ENCODE peak calls at places on chromosomes 4 and X, in five cellular contexts. P is fibroblast of lung, L is endodermal cell, Y is ascending aorta, I is small intestine. F is an unnamed sample.

GRCh38 chrX:46311581-46312120 is 233.6 kb downstream of the ZNF674 start:
- DNase-seq in Y (no peak), L (no peak), I (no peak), P (peak; percentile 25), F (no peak)

GRCh38 chr4:84530449-84530848 is 31.4 kb upstream of the NKX6-1 start:
- DNase-seq in I (no peak), P (peak; percentile 14), L (no peak), Y (no peak), F (no peak)

GRCh38 chr4:164337219-164337944 is 416.5 kb upstream of the SMIM31 start:
- DNase-seq in P (no peak), Y (no peak), L (no peak), I (no peak), F (no peak)

GRCh38 chr4:7291372-7292135 is 99.2 kb downstream of the SORCS2 start:
- DNase-seq in Y (no peak), L (no peak), P (peak; percentile 70), I (no peak), F (no peak)

GRCh38 chr4:55722132-55722531 is 86.0 kb upstream of the NMU start:
- DNase-seq in I (peak; percentile 37), Y (no peak), P (no peak), L (no peak), F (no peak)

GRCh38 chr4:78885598-78885997 is 53.6 kb downstream of the PAQR3 start:
- DNase-seq in Y (no peak), I (no peak), L (no peak), P (peak; percentile 64), F (no peak)

GRCh38 chr4:83535520-83535944 is 376 bp upstream of the GPAT3 start:
- DNase-seq in L (peak; percentile 82), Y (no peak), I (peak; percentile 83), P (peak; percentile 72), F (no peak)

GRCh38 chr4:88610771-88611170 is 18.5 kb downstream of the HERC3 start:
- DNase-seq in L (no peak), P (peak; percentile 90), Y (peak; percentile 38), I (no peak), F (no peak)

GRCh38 chr4:47801481-47802002 is 36.3 kb downstream of the CORIN start:
- DNase-seq in L (no peak), I (no peak), P (no peak), Y (no peak), F (no peak)

GRCh38 chrX:15663439-15663838 is 1.2 kb downstream of the CLTRN start:
- DNase-seq in L (no peak), Y (no peak), P (no peak), I (no peak), F (no peak)

GRCh38 chrX:43655961-43656494 is at the start of gene MAOA:
- DNase-seq in I (peak; percentile 85), Y (peak; percentile 64), P (no peak), L (peak; percentile 80), F (peak; percentile 34)

GRCh38 chr4:123621072-123621705 is 224.6 kb downstream of the SPRY1 start:
- DNase-seq in P (peak; percentile 87), I (no peak), L (no peak), Y (no peak), F (no peak)

GRCh38 chrX:17944833-17945497 is 83.9 kb upstream of the RAI2 start:
- DNase-seq in Y (no peak), I (no peak), P (no peak), L (no peak), F (no peak)

DNA sequence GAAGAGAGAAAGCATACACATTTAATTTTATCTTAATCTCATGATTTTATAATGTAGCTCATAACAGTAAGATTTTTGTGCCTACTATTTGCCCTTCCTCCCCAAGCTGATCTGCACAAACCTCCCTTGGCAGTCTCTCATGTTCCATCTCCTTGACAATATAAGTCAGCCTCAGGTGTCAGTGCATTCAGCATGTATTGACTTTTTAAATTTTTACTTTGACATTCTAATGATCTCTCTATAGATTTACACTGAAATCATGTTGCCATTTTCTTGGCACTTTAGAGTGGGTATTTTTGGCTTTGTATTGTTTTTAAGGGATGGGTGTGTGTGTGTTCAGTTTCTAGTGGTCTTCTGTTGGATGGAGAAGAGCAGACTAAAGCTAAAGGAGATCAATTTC is 505.3 kb upstream of the CPEB2 start:
- DNase-seq in I (no peak), L (no peak), P (no peak), Y (no peak), F (no peak)
- H3K9me3 ChIP-seq in I (no peaks in the 10 kb centered on the region), L (no peaks in the 10 kb centered on the region), P (no peaks in the 10 kb centered on the region), Y (no peaks in the 10 kb centered on the region), F (no peaks in the 10 kb centered on the region)

GRCh38 chrX:153649178-153649914 is 2.3 kb downstream of the DUSP9 start:
- DNase-seq in Y (no peak), I (peak; percentile 18), L (peak; percentile 86), P (no peak), F (peak; percentile 22)

GRCh38 chrX:153651540-153652079 is 4.6 kb downstream of the DUSP9 start:
- DNase-seq in I (peak; percentile 8), Y (no peak), L (peak; percentile 67), P (no peak), F (no peak)

GRCh38 chrX:153648358-153649177 is 1.6 kb downstream of the DUSP9 start:
- DNase-seq in Y (no peak), L (peak; percentile 29), P (no peak), I (no peak), F (no peak)

GRCh38 chrX:153649915-153650782 is 3.1 kb downstream of the DUSP9 start:
- DNase-seq in P (no peak), I (no peak), L (peak; percentile 45), Y (no peak), F (no peak)

GRCh38 chrX:153650959-153651358 is 4.0 kb downstream of the DUSP9 start:
- DNase-seq in Y (no peak), P (no peak), L (peak; percentile 23), I (no peak), F (no peak)
- H3K9me3 ChIP-seq in Y (no peaks in the 10 kb centered on the region), P (no peaks in the 10 kb centered on the region), L (no peaks in the 10 kb centered on the region), I (no peaks in the 10 kb centered on the region), F (no peaks in the 10 kb centered on the region)

GRCh38 chr4:173520921-173521473 is 9.0 kb downstream of the HAND2 start:
- DNase-seq in L (no peak), Y (no peak), P (no peak), I (no peak), F (no peak)

GRCh38 chr4:173518419-173519102 is 11.5 kb downstream of the HAND2 start:
- DNase-seq in Y (no peak), P (no peak), I (no peak), L (peak; percentile 74), F (no peak)

GRCh38 chr4:173521474-173522159 is 8.4 kb downstream of the HAND2 start:
- DNase-seq in P (no peak), I (no peak), Y (no peak), L (no peak), F (no peak)

GRCh38 chr4:173517781-173518371 is 12.2 kb downstream of the HAND2 start:
- DNase-seq in Y (no peak), I (peak; percentile 35), L (peak; percentile 84), P (no peak), F (no peak)

DNA sequence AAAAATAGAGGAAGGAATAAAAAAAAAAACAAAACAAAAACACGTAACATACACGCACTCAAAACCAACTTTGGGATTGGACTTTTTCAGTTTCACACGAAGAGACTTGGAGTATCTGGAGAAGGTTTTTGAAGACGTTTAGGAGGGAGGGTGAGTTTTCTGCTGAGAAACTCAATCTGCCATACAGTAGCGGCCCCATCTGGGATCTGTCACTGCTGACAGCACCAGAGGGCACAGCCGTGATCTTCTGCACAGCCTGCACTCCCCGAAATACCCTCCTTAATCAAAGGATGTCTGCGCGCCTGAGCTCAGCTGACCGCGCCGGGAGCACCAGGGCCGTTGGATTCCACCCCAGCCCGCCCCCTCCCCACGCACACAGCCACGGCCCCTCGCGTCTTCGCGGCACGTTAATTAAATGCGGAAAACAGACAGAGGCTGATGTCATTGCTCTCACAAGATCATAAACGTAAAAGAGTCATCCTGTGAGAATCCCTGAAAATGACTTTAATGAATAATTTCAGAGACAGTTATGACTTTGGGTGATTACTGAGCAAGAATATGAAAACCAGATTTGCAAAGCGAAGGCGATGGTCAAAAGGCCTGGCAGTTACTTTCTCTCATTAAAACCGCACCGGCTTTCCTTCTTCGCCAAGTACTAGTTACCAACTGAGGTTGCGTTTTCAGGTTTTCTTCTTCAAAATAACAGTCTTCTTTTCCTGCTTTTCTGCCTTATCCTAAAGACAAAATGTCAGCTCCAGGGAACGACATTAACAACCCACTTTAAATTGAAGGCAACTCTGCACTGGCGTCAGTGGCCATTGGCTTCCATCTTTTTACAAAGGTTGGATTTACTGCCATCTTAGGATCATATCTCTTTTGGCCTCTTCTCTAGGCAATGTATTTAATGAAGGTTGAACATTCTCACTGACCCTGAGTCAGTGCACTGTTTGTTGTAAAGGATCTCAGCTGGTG is 10.6 kb downstream of the HAND2 start:
- DNase-seq in I (no peak), L (no peak), Y (no peak), P (no peak), F (no peak)
- H3K9me3 ChIP-seq in I (no peaks in the 10 kb centered on the region), L (no peaks in the 10 kb centered on the region), Y (no peaks in the 10 kb centered on the region), P (no peaks in the 10 kb centered on the region), F (no peaks in the 10 kb centered on the region)

GRCh38 chrX:122552291-122552800 is 631.7 kb upstream of the GRIA3 start:
- DNase-seq in Y (no peak), I (no peak), L (no peak), P (peak; percentile 55), F (no peak)
- H3K9me3 ChIP-seq in Y (no peaks in the 10 kb centered on the region), I (no peaks in the 10 kb centered on the region), L (peaks cover 6% of the 10 kb centered on the region), P (no peaks in the 10 kb centered on the region), F (no peaks in the 10 kb centered on the region)

GRCh38 chr4:147546341-147546740 is 65.4 kb downstream of the EDNRA start:
- DNase-seq in Y (no peak), P (peak; percentile 96), I (no peak), L (no peak), F (no peak)
- H3K9me3 ChIP-seq in Y (no peaks in the 10 kb centered on the region), P (no peaks in the 10 kb centered on the region), I (no peaks in the 10 kb centered on the region), L (no peaks in the 10 kb centered on the region), F (no peaks in the 10 kb centered on the region)

GRCh38 chr4:17985832-17986231 is 35.7 kb downstream of the LCORL start:
- DNase-seq in I (no peak), L (no peak), P (no peak), Y (no peak), F (no peak)
- H3K9me3 ChIP-seq in I (no peaks in the 10 kb centered on the region), L (peaks cover 80% of the 10 kb centered on the region), P (no peaks in the 10 kb centered on the region), Y (no peaks in the 10 kb centered on the region), F (peaks cover 8% of the 10 kb centered on the region)

DNA sequence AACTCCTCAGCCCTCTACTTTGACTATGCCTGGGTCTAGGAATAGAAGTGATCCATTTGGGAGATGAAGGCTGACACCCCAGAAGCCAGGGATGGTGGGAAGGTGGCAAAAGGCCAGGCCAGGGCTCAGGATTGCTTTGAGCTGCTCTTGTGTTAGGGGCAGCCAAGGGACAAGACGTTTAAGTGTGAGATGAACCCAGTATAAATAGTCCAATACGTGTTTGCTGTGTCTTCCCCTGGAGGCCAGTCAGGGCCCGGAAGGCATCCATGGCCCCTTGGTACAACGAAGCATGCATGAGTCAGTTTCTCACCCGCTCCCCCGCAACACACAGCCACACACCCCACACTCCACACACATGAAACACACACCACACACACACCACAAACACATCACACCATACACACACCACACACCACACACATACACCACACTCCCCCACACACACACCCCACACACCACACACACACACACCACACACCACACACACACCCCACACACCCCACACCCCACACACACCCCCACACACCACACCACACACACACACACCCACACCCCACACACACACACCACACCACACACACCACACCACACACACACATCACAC is 5.0 kb downstream of the STARD8 start:
- DNase-seq in L (no peak), P (peak; percentile 23), I (no peak), Y (no peak), F (no peak)
- H3K9me3 ChIP-seq in L (no peaks in the 10 kb centered on the region), P (no peaks in the 10 kb centered on the region), I (no peaks in the 10 kb centered on the region), Y (no peaks in the 10 kb centered on the region), F (no peaks in the 10 kb centered on the region)

GRCh38 chrX:40149286-40150175 is 51.8 kb upstream of the BCOR start:
- DNase-seq in P (no peak), L (peak; percentile 62), Y (no peak), I (no peak), F (no peak)
- H3K9me3 ChIP-seq in P (no peaks in the 10 kb centered on the region), L (no peaks in the 10 kb centered on the region), Y (no peaks in the 10 kb centered on the region), I (no peaks in the 10 kb centered on the region), F (no peaks in the 10 kb centered on the region)